ENCODE peak calls at places on chromosomes 16 and 17, in nine cellular contexts. One of them, this sample, is unnamed. For H3K4me1, H3K9me3 and H3K36me3, the result is how much of the 10 kb centered on the place peaks cover.

GRCh38 chr17:4004517-4005295 is 40.5 kb upstream of the ATP2A3 start:
- DNase-seq in endodermal cell: peak
- DNase-seq in breast epithelium: no peak
- DNase-seq in ovary: peak
- DNase-seq in lower lobe of right lung: peak
- DNase-seq in tibial artery: no peak
- DNase-seq in heart left ventricle: peak
- DNase-seq in CD4-positive, CD25-positive, alpha-beta regulatory T cell: peak
- DNase-seq in body of pancreas: peak
- DNase-seq in this sample: peak

GRCh38 chr16:54048994-54049929 is 237.3 kb downstream of the IRX3 start:
- DNase-seq in breast epithelium: no peak
- DNase-seq in tibial artery: no peak
- DNase-seq in body of pancreas: no peak
- DNase-seq in lower lobe of right lung: no peak
- DNase-seq in CD4-positive, CD25-positive, alpha-beta regulatory T cell: no peak
- DNase-seq in heart left ventricle: no peak
- DNase-seq in endodermal cell: peak
- DNase-seq in ovary: no peak
- DNase-seq in this sample: no peak

GRCh38 chr16:86033016-86033474 is 134.1 kb downstream of the IRF8 start:
- DNase-seq in tibial artery: peak
- DNase-seq in body of pancreas: peak
- DNase-seq in heart left ventricle: peak
- DNase-seq in lower lobe of right lung: no peak
- DNase-seq in endodermal cell: peak
- DNase-seq in breast epithelium: no peak
- DNase-seq in CD4-positive, CD25-positive, alpha-beta regulatory T cell: no peak
- DNase-seq in ovary: peak
- DNase-seq in this sample: peak

GRCh38 chr17:16442594-16443389 is 27.4 kb downstream of the TRPV2 start:
- DNase-seq in ovary: no peak
- DNase-seq in endodermal cell: no peak
- DNase-seq in body of pancreas: no peak
- DNase-seq in tibial artery: no peak
- DNase-seq in breast epithelium: no peak
- DNase-seq in heart left ventricle: no peak
- DNase-seq in lower lobe of right lung: no peak
- DNase-seq in CD4-positive, CD25-positive, alpha-beta regulatory T cell: no peak
- DNase-seq in this sample: no peak

GRCh38 chr17:27989046-27989445 is 53.4 kb upstream of the NLK start:
- DNase-seq in body of pancreas: no peak
- DNase-seq in breast epithelium: no peak
- DNase-seq in endodermal cell: no peak
- DNase-seq in CD4-positive, CD25-positive, alpha-beta regulatory T cell: no peak
- DNase-seq in tibial artery: no peak
- DNase-seq in heart left ventricle: no peak
- DNase-seq in ovary: no peak
- DNase-seq in lower lobe of right lung: no peak
- DNase-seq in this sample: no peak

GRCh38 chr16:86150646-86151371 is 251.8 kb downstream of the IRF8 start:
- DNase-seq in CD4-positive, CD25-positive, alpha-beta regulatory T cell: no peak
- DNase-seq in tibial artery: no peak
- DNase-seq in breast epithelium: no peak
- DNase-seq in heart left ventricle: no peak
- DNase-seq in body of pancreas: no peak
- DNase-seq in endodermal cell: no peak
- DNase-seq in lower lobe of right lung: no peak
- DNase-seq in ovary: no peak
- DNase-seq in this sample: no peak

GRCh38 chr17:78825696-78826095 is 14.9 kb downstream of the USP36 start:
- DNase-seq in breast epithelium: no peak
- DNase-seq in endodermal cell: no peak
- DNase-seq in CD4-positive, CD25-positive, alpha-beta regulatory T cell: no peak
- DNase-seq in tibial artery: no peak
- DNase-seq in ovary: peak
- DNase-seq in heart left ventricle: no peak
- DNase-seq in lower lobe of right lung: no peak
- DNase-seq in body of pancreas: no peak
- DNase-seq in this sample: no peak

GRCh38 chr16:14098081-14098480 is 27.0 kb downstream of the MRTFB start:
- DNase-seq in ovary: no peak
- DNase-seq in lower lobe of right lung: no peak
- DNase-seq in CD4-positive, CD25-positive, alpha-beta regulatory T cell: no peak
- DNase-seq in body of pancreas: no peak
- DNase-seq in heart left ventricle: no peak
- DNase-seq in breast epithelium: no peak
- DNase-seq in endodermal cell: no peak
- DNase-seq in tibial artery: no peak
- DNase-seq in this sample: no peak

GRCh38 chr17:49520386-49521087 is 25.4 kb downstream of the NGFR start:
- DNase-seq in body of pancreas: no peak
- DNase-seq in tibial artery: no peak
- DNase-seq in lower lobe of right lung: no peak
- DNase-seq in endodermal cell: no peak
- DNase-seq in ovary: no peak
- DNase-seq in CD4-positive, CD25-positive, alpha-beta regulatory T cell: no peak
- DNase-seq in breast epithelium: no peak
- DNase-seq in heart left ventricle: no peak
- DNase-seq in this sample: no peak

GRCh38 chr16:53708490-53708889 is 4.5 kb downstream of the FTO start:
- DNase-seq in breast epithelium: no peak
- DNase-seq in body of pancreas: no peak
- DNase-seq in endodermal cell: no peak
- DNase-seq in tibial artery: no peak
- DNase-seq in ovary: no peak
- DNase-seq in CD4-positive, CD25-positive, alpha-beta regulatory T cell: no peak
- DNase-seq in heart left ventricle: no peak
- DNase-seq in lower lobe of right lung: no peak
- DNase-seq in this sample: no peak

GRCh38 chr16:80794071-80794470 is 10.3 kb downstream of the CDYL2 start:
- DNase-seq in body of pancreas: no peak
- DNase-seq in lower lobe of right lung: no peak
- DNase-seq in heart left ventricle: no peak
- DNase-seq in tibial artery: no peak
- DNase-seq in ovary: no peak
- DNase-seq in endodermal cell: no peak
- DNase-seq in CD4-positive, CD25-positive, alpha-beta regulatory T cell: no peak
- DNase-seq in breast epithelium: no peak
- DNase-seq in this sample: no peak

GRCh38 chr17:28402224-28402630 is 3.8 kb downstream of the SLC46A1 start:
- DNase-seq in heart left ventricle: no peak
- DNase-seq in tibial artery: no peak
- DNase-seq in ovary: peak
- DNase-seq in endodermal cell: peak
- DNase-seq in breast epithelium: no peak
- DNase-seq in body of pancreas: no peak
- DNase-seq in lower lobe of right lung: no peak
- DNase-seq in CD4-positive, CD25-positive, alpha-beta regulatory T cell: no peak
- DNase-seq in this sample: no peak

GRCh38 chr16:30356401-30357084 is 1.4 kb upstream of the CD2BP2 start:
- DNase-seq in heart left ventricle: no peak
- DNase-seq in breast epithelium: no peak
- DNase-seq in body of pancreas: no peak
- DNase-seq in CD4-positive, CD25-positive, alpha-beta regulatory T cell: peak
- DNase-seq in endodermal cell: no peak
- DNase-seq in ovary: no peak
- DNase-seq in lower lobe of right lung: peak
- DNase-seq in tibial artery: peak
- DNase-seq in this sample: no peak

GRCh38 chr17:7676533-7676932 is 10.8 kb downstream of the TP53 start:
- DNase-seq in tibial artery: no peak
- DNase-seq in heart left ventricle: no peak
- DNase-seq in lower lobe of right lung: no peak
- DNase-seq in breast epithelium: no peak
- DNase-seq in body of pancreas: no peak
- DNase-seq in CD4-positive, CD25-positive, alpha-beta regulatory T cell: no peak
- DNase-seq in ovary: no peak
- DNase-seq in endodermal cell: peak
- DNase-seq in this sample: no peak
- H3K4me1 ChIP-seq in tibial artery: under half
- H3K4me1 ChIP-seq in heart left ventricle: under half
- H3K4me1 ChIP-seq in lower lobe of right lung: under half
- H3K4me1 ChIP-seq in breast epithelium: under half
- H3K4me1 ChIP-seq in body of pancreas: under half
- H3K4me1 ChIP-seq in CD4-positive, CD25-positive, alpha-beta regulatory T cell: under half
- H3K4me1 ChIP-seq in ovary: under half
- H3K4me1 ChIP-seq in endodermal cell: under half
- H3K4me1 ChIP-seq in this sample: under half

DNA sequence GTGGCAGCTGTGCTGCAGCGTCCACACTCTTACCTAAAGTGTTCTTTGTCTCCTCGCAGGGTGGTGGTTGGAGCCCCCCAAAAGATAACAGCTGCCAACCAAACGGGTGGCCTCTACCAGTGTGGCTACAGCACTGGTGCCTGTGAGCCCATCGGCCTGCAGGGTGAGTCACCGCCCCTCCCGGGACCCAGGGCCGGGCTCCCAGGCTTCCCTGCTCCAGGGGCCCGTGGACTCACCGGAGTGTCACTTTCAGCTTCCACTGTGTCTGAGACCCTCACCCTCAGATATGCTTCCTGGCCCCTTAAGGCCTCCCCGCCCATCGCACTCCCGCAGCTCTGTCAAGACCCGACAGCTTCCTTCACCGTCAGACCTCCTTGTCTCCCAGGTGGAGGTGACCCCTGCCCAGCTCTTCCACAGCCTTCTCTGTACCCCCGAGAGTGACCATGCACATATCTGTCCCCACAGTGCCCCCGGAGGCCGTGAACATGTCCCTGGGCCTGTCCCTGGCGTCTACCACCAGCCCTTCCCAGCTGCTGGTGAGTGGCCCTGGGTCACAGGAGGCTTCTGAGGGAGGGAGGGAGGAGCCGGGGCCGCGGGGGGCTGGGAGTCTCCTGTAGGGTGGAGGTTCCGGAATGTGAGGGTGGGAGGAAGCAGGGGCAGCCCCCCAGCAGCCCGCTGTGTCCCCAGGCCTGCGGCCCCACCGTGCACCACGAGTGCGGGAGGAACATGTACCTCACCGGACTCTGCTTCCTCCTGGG is 1.8 kb downstream of the ITGAX start:
- DNase-seq in body of pancreas: no peak
- DNase-seq in ovary: no peak
- DNase-seq in CD4-positive, CD25-positive, alpha-beta regulatory T cell: no peak
- DNase-seq in breast epithelium: no peak
- DNase-seq in endodermal cell: peak
- DNase-seq in lower lobe of right lung: no peak
- DNase-seq in heart left ventricle: no peak
- DNase-seq in tibial artery: no peak
- DNase-seq in this sample: no peak
- H3K9me3 ChIP-seq in body of pancreas: under half
- H3K9me3 ChIP-seq in ovary: under half
- H3K9me3 ChIP-seq in CD4-positive, CD25-positive, alpha-beta regulatory T cell: under half
- H3K9me3 ChIP-seq in breast epithelium: under half
- H3K9me3 ChIP-seq in endodermal cell: under half
- H3K9me3 ChIP-seq in lower lobe of right lung: under half
- H3K9me3 ChIP-seq in heart left ventricle: under half
- H3K9me3 ChIP-seq in tibial artery: under half
- H3K9me3 ChIP-seq in this sample: under half

DNA sequence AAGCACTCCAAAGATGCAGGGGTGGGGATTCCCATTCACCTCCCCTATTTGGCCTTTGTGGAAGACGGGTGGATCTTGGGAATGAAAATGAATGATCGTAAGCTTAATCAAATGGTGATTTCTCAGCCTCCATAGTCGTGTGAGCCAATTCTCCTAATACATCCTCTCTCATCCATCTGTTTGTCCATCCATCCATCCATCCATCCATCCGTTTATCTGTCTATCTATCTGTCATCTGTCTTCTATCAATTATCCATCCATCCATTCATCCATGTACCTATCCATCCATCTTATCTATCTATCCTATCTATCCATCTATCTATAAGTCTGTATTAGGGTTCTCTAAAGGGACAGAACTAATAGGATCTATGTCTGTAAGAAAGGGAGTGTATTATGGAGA is 7.8 kb downstream of the RNF213 start:
- DNase-seq in body of pancreas: no peak
- DNase-seq in breast epithelium: no peak
- DNase-seq in lower lobe of right lung: no peak
- DNase-seq in endodermal cell: no peak
- DNase-seq in CD4-positive, CD25-positive, alpha-beta regulatory T cell: no peak
- DNase-seq in heart left ventricle: no peak
- DNase-seq in tibial artery: no peak
- DNase-seq in ovary: no peak
- DNase-seq in this sample: no peak
- H3K36me3 ChIP-seq in body of pancreas: under half
- H3K36me3 ChIP-seq in breast epithelium: under half
- H3K36me3 ChIP-seq in lower lobe of right lung: half or more
- H3K36me3 ChIP-seq in endodermal cell: under half
- H3K36me3 ChIP-seq in CD4-positive, CD25-positive, alpha-beta regulatory T cell: under half
- H3K36me3 ChIP-seq in heart left ventricle: under half
- H3K36me3 ChIP-seq in tibial artery: under half
- H3K36me3 ChIP-seq in ovary: under half
- H3K36me3 ChIP-seq in this sample: under half

GRCh38 chr16:67547423-67548264 is 14.7 kb upstream of the CTCF start:
- DNase-seq in endodermal cell: no peak
- DNase-seq in ovary: peak
- DNase-seq in body of pancreas: peak
- DNase-seq in breast epithelium: no peak
- DNase-seq in CD4-positive, CD25-positive, alpha-beta regulatory T cell: peak
- DNase-seq in tibial artery: no peak
- DNase-seq in lower lobe of right lung: peak
- DNase-seq in heart left ventricle: no peak
- DNase-seq in this sample: peak
- H3K4me1 ChIP-seq in endodermal cell: under half
- H3K4me1 ChIP-seq in ovary: under half
- H3K4me1 ChIP-seq in body of pancreas: under half
- H3K4me1 ChIP-seq in breast epithelium: under half
- H3K4me1 ChIP-seq in CD4-positive, CD25-positive, alpha-beta regulatory T cell: under half
- H3K4me1 ChIP-seq in tibial artery: under half
- H3K4me1 ChIP-seq in lower lobe of right lung: half or more
- H3K4me1 ChIP-seq in heart left ventricle: half or more
- H3K4me1 ChIP-seq in this sample: under half

GRCh38 chr16:2009302-2009711 is 314 bp downstream of the ZNF598 start:
- DNase-seq in ovary: peak
- DNase-seq in breast epithelium: no peak
- DNase-seq in endodermal cell: peak
- DNase-seq in tibial artery: no peak
- DNase-seq in lower lobe of right lung: no peak
- DNase-seq in heart left ventricle: no peak
- DNase-seq in body of pancreas: peak
- DNase-seq in CD4-positive, CD25-positive, alpha-beta regulatory T cell: peak
- DNase-seq in this sample: no peak
- H3K9me3 ChIP-seq in ovary: under half
- H3K9me3 ChIP-seq in breast epithelium: under half
- H3K9me3 ChIP-seq in endodermal cell: under half
- H3K9me3 ChIP-seq in tibial artery: under half
- H3K9me3 ChIP-seq in lower lobe of right lung: under half
- H3K9me3 ChIP-seq in heart left ventricle: under half
- H3K9me3 ChIP-seq in body of pancreas: under half
- H3K9me3 ChIP-seq in CD4-positive, CD25-positive, alpha-beta regulatory T cell: under half
- H3K9me3 ChIP-seq in this sample: under half

GRCh38 chr17:42345396-42346078 is 42.7 kb downstream of the STAT3 start:
- DNase-seq in tibial artery: peak
- DNase-seq in heart left ventricle: no peak
- DNase-seq in body of pancreas: peak
- DNase-seq in ovary: no peak
- DNase-seq in lower lobe of right lung: peak
- DNase-seq in CD4-positive, CD25-positive, alpha-beta regulatory T cell: no peak
- DNase-seq in breast epithelium: no peak
- DNase-seq in endodermal cell: no peak
- DNase-seq in this sample: peak
- H3K36me3 ChIP-seq in tibial artery: half or more
- H3K36me3 ChIP-seq in heart left ventricle: under half
- H3K36me3 ChIP-seq in body of pancreas: under half
- H3K36me3 ChIP-seq in ovary: under half
- H3K36me3 ChIP-seq in lower lobe of right lung: half or more
- H3K36me3 ChIP-seq in CD4-positive, CD25-positive, alpha-beta regulatory T cell: half or more
- H3K36me3 ChIP-seq in breast epithelium: under half
- H3K36me3 ChIP-seq in endodermal cell: under half
- H3K36me3 ChIP-seq in this sample: half or more

GRCh38 chr17:2177235-2177811 is 122.4 kb downstream of the HIC1 start:
- DNase-seq in heart left ventricle: no peak
- DNase-seq in breast epithelium: no peak
- DNase-seq in CD4-positive, CD25-positive, alpha-beta regulatory T cell: no peak
- DNase-seq in tibial artery: no peak
- DNase-seq in ovary: no peak
- DNase-seq in body of pancreas: no peak
- DNase-seq in lower lobe of right lung: no peak
- DNase-seq in endodermal cell: no peak
- DNase-seq in this sample: no peak
- H3K4me1 ChIP-seq in heart left ventricle: half or more
- H3K4me1 ChIP-seq in breast epithelium: under half
- H3K4me1 ChIP-seq in CD4-positive, CD25-positive, alpha-beta regulatory T cell: under half
- H3K4me1 ChIP-seq in tibial artery: half or more
- H3K4me1 ChIP-seq in ovary: half or more
- H3K4me1 ChIP-seq in body of pancreas: half or more
- H3K4me1 ChIP-seq in lower lobe of right lung: half or more
- H3K4me1 ChIP-seq in endodermal cell: under half
- H3K4me1 ChIP-seq in this sample: half or more